ENCODE peak calls at places on chromosomes 1 and 21, in four cellular contexts. S, P, B and Z are unnamed samples.

GRCh38 chr1:92536593-92537332 is 50.0 kb upstream of the GFI1 start:
- DNase-seq in S (no peak), P (no peak), B (peak; percentile 51), Z (peak; percentile 55)

GRCh38 chr1:118973536-118974160 is 14.5 kb downstream of the TBX15 start:
- DNase-seq in S (no peak), P (no peak), B (no peak), Z (no peak)

GRCh38 chr1:41840592-41841246 is 78.0 kb downstream of the HIVEP3 start:
- DNase-seq in S (no peak), P (no peak), B (no peak), Z (no peak)

GRCh38 chr1:8589571-8589970 is 227.9 kb downstream of the RERE start:
- DNase-seq in S (no peak), P (no peak), B (no peak), Z (no peak)

GRCh38 chr1:28416509-28417194 is 47.1 kb downstream of the PHACTR4 start:
- DNase-seq in S (no peak), P (no peak), B (no peak), Z (peak; percentile 58)

GRCh38 chr1:171140466-171140865 is 44.6 kb upstream of the FMO2 start:
- DNase-seq in S (no peak), P (no peak), B (no peak), Z (peak; percentile 39)

GRCh38 chr1:226405411-226405988 is 2.4 kb downstream of the PARP1 start:
- DNase-seq in S (no peak), P (no peak), B (no peak), Z (no peak)

GRCh38 chr1:85578321-85579295 is 2.0 kb upstream of the CCN1 start:
- DNase-seq in S (no peak), P (peak; percentile 82), B (peak; percentile 98), Z (peak; percentile 96)

GRCh38 chr1:22512873-22513272 is 50.4 kb upstream of the EPHA8 start:
- DNase-seq in S (no peak), P (no peak), B (no peak), Z (no peak)

GRCh38 chr1:101960164-101960563 is 36.6 kb downstream of the OLFM3 start:
- DNase-seq in S (no peak), P (no peak), B (no peak), Z (no peak)

GRCh38 chr1:217718873-217719272 is 87.7 kb downstream of the SPATA17 start:
- DNase-seq in S (no peak), P (no peak), B (peak; percentile 1), Z (peak; percentile 5)

GRCh38 chr1:210340751-210341328 is 12.1 kb downstream of the HHAT start:
- DNase-seq in S (no peak), P (no peak), B (no peak), Z (no peak)

GRCh38 chr1:2952371-2952770 is 68.9 kb upstream of the ACTRT2 start:
- DNase-seq in S (peak; percentile 17), P (no peak), B (no peak), Z (no peak)

GRCh38 chr1:162536511-162536910 is 25.0 kb upstream of the UAP1 start:
- DNase-seq in S (no peak), P (no peak), B (peak; percentile 31), Z (no peak)

GRCh38 chr1:183622884-183623785 is 12.4 kb downstream of the ARPC5 start:
- DNase-seq in S (peak; percentile 53), P (no peak), B (peak; percentile 79), Z (peak; percentile 64)

GRCh38 chr1:111476761-111477309 is 3.1 kb downstream of the C1orf162 start:
- DNase-seq in S (no peak), P (peak; percentile 89), B (no peak), Z (no peak)

GRCh38 chr1:88812366-88812765 is 79.0 kb downstream of the GTF2B start:
- DNase-seq in S (no peak), P (no peak), B (no peak), Z (no peak)

GRCh38 chr1:52599236-52599635 is 2.9 kb upstream of the GPX7 start:
- DNase-seq in S (no peak), P (no peak), B (no peak), Z (no peak)

GRCh38 chr21:31221051-31221450 is 123.0 kb downstream of the TIAM1 start:
- DNase-seq in S (no peak), P (no peak), B (no peak), Z (no peak)

GRCh38 chr1:154488942-154489341 is 13.1 kb upstream of the TDRD10 start:
- DNase-seq in S (no peak), P (no peak), B (no peak), Z (no peak)

GRCh38 chr1:62599044-62599443 is 1.7 kb downstream of the ANGPTL3 start:
- DNase-seq in S (no peak), P (no peak), B (peak; percentile 3), Z (no peak)

GRCh38 chr1:156742017-156742416 is 1.1 kb upstream of the MRPL24 start:
- DNase-seq in S (no peak), P (no peak), B (no peak), Z (no peak)

GRCh38 chr1:9004031-9004730 is 22.0 kb downstream of the SLC2A7 start:
- DNase-seq in S (no peak), P (no peak), B (no peak), Z (no peak)

GRCh38 chr21:42395910-42396625 is at the start of gene TMPRSS3:
- DNase-seq in S (peak; percentile 62), P (no peak), B (no peak), Z (no peak)

GRCh38 chr1:46539968-46540367 is 11.5 kb downstream of the KNCN start:
- DNase-seq in S (no peak), P (no peak), B (peak; percentile 69), Z (no peak)

GRCh38 chr1:237070519-237070918 is 28.5 kb downstream of the RYR2 start:
- DNase-seq in S (no peak), P (peak; percentile 82), B (no peak), Z (no peak)

GRCh38 chr1:78676347-78676982 is 26.8 kb downstream of the IFI44 start:
- DNase-seq in S (no peak), P (no peak), B (peak; percentile 89), Z (peak; percentile 80)

GRCh38 chr1:78676996-78677395 is 27.4 kb downstream of the IFI44 start:
- DNase-seq in S (no peak), P (no peak), B (no peak), Z (no peak)

GRCh38 chr1:78677788-78678187 is 28.2 kb downstream of the IFI44 start:
- DNase-seq in S (no peak), P (no peak), B (no peak), Z (no peak)

GRCh38 chr1:78672428-78672827 is 22.8 kb downstream of the IFI44 start:
- DNase-seq in S (no peak), P (no peak), B (no peak), Z (no peak)

GRCh38 chr1:78673120-78673519 is 23.5 kb downstream of the IFI44 start:
- DNase-seq in S (no peak), P (no peak), B (no peak), Z (no peak)
- TF ChIP-seq CTCF in S (no peak), P (no peak), B (no peak), Z (no peak)

DNA sequence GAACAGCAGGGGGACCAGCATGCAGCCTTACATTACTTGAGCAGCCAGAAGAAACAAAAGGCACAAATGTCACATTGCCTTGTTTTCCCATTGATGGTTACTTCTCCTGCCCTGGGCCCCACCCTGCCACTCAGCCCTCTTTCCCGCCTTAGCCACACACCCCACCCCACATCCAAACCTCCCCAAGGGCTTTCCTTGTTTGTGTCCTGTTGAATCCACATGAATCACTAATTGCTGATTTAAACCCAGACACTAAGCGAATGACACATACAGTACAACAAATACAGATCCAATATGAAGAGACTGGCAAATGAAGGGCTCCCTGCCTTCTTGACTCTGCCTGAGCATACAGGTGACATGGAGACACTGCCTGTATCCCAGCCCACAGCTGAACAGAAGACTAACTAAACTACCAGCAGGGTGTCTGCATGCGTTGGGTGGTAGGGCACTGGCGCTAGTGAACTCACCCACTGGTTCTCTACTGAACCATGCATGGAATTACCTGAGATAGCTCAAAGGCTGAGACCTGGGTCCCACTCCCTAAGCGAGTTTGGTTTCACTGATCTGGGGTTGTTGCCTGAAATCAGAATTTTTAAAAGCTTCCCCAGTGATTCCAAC is 3.1 kb downstream of the IGSF3 start:
- DNase-seq in S (no peak), P (no peak), B (no peak), Z (no peak)
- H3K4me3 ChIP-seq in S (no peak overlapping the region), P (no peak overlapping the region), B (no peak overlapping the region), Z (no peak overlapping the region)

DNA sequence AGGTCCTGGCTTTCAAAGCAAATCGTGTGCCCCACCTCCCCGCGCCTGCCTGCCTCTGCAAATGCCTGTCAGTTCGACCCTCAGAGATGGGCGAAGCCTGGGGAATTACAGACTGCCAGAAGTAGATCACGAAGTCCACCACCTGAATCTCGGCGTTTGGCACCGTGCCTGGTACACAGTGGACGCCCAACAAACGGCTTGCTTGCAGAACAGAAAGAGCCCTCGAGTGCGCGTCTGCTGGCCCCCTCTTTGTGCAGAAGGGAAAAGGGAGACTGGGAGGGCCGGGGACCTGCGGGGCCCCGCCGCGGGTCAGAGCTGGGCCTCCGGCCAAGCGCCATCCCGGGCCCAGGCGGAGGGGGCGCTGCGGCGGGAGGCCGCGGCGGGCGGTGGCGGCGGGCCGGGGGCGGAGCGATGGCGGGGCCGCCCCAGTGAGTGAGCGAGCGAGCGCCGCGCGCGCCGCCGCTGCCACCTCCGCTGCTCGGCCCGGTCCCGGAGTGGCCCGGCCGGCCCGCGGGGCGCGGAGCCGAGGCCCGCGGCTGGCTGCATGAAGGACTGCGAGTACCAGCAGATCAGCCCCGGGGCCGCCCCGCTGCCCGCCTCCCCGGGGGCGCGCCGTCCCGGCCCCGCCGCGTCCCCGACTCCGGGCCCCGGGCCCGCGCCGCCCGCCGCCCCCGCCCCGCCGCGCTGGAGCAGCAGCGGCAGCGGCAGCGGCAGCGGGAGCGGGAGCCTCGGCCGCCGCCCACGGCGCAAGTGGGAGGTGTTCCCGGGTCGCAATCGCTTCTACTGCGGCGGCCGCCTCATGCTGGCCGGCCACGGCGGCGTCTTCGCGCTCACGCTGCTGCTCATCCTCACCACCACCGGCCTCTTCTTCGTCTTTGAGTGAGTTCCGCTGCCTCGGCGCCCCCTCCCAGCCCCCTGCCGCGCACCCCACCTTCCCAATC is at the start of gene ZDHHC18:
- DNase-seq in S (peak; percentile 80), P (no peak), B (peak; percentile 49), Z (no peak)
- TF ChIP-seq CTCF in S (peak; percentile 26), P (peak; percentile 78), B (no peak), Z (peak; percentile 43)

GRCh38 chr1:242189591-242189990 is 190.7 kb upstream of the MAP1LC3C start:
- DNase-seq in S (no peak), P (no peak), B (no peak), Z (no peak)

GRCh38 chr1:242185728-242186127 is 186.8 kb upstream of the MAP1LC3C start:
- DNase-seq in S (no peak), P (no peak), B (no peak), Z (no peak)

GRCh38 chr1:242187816-242188215 is 188.9 kb upstream of the MAP1LC3C start:
- DNase-seq in S (no peak), P (no peak), B (no peak), Z (no peak)

GRCh38 chr1:242184955-242185354 is 186.1 kb upstream of the MAP1LC3C start:
- DNase-seq in S (no peak), P (no peak), B (no peak), Z (no peak)

DNA sequence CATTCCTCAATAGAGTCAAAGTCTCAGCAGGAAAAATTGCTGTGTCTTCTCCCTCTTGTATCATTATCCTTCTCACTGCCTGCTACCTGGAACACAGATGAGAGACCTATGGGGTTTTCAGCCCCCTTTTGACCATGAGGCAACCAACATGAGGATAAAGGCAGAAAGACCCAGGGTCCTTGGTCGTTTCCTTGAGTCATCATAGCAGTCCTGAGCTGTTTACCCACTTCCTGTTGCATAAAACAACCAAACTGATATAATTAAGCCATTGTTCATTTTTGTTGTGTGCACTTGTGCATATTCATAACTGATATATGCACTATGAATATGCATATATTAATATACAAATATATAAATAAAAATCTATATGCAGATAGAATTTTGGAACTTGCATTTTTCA is 188.3 kb upstream of the MAP1LC3C start:
- DNase-seq in S (no peak), P (no peak), B (no peak), Z (no peak)
- H3K4me3 ChIP-seq in S (no peak overlapping the region), P (no peak overlapping the region), B (no peak overlapping the region), Z (no peak overlapping the region)